ENCODE peak calls at places on chromosomes 7 and 10, in seven cellular contexts. R, M, S, H, E, F and Q are unnamed samples.

GRCh38 chr7:69827140-69827919 is 229.1 kb downstream of the AUTS2 start:
- DNase-seq in R (no peak), M (no peak), S (no peak), H (no peak), E (no peak), F (no peak), Q (no peak)

GRCh38 chr10:29037348-29038113 is 251.3 kb upstream of the LYZL1 start:
- DNase-seq in R (no peak), M (no peak), S (no peak), H (no peak), E (no peak), F (no peak), Q (no peak)

GRCh38 chr7:129949292-129950133 is 3.2 kb downstream of the UBE2H start:
- DNase-seq in R (peak), M (peak), S (peak), H (peak), E (peak), F (peak), Q (no peak)

GRCh38 chr7:33959676-33960075 is 54.3 kb downstream of the BMPER start:
- DNase-seq in R (no peak), M (no peak), S (peak), H (no peak), E (no peak), F (no peak), Q (no peak)

GRCh38 chr10:108877130-108877529 is 1046.2 kb downstream of the XPNPEP1 start:
- DNase-seq in R (peak), M (no peak), S (peak), H (no peak), E (peak), F (no peak), Q (no peak)

GRCh38 chr10:101139421-101139911 is 8.4 kb downstream of the TLX1 start:
- DNase-seq in R (peak), M (peak), S (no peak), H (peak), E (no peak), F (no peak), Q (peak)

GRCh38 chr10:33843379-33843778 is 508.9 kb upstream of the NRP1 start:
- DNase-seq in R (no peak), M (no peak), S (no peak), H (no peak), E (no peak), F (no peak), Q (no peak)

GRCh38 chr10:58467931-58468635 is 44.6 kb upstream of the BICC1 start:
- DNase-seq in R (no peak), M (no peak), S (no peak), H (no peak), E (no peak), F (no peak), Q (no peak)

GRCh38 chr7:21422747-21423146 is 5.1 kb upstream of the SP4 start:
- DNase-seq in R (no peak), M (no peak), S (no peak), H (no peak), E (no peak), F (no peak), Q (no peak)

GRCh38 chr10:49272251-49273081 is 26.5 kb upstream of the C10orf71 start:
- DNase-seq in R (peak), M (peak), S (peak), H (no peak), E (no peak), F (no peak), Q (no peak)

GRCh38 chr10:24449334-24449740 is 240.4 kb downstream of the KIAA1217 start:
- DNase-seq in R (peak), M (no peak), S (peak), H (no peak), E (no peak), F (no peak), Q (no peak)

GRCh38 chr10:125442856-125443540 is 240.0 kb downstream of the TEX36 start:
- DNase-seq in R (no peak), M (no peak), S (peak), H (no peak), E (no peak), F (no peak), Q (no peak)

GRCh38 chr7:151018421-151019129 is 5.7 kb downstream of the ATG9B start:
- DNase-seq in R (peak), M (peak), S (no peak), H (peak), E (no peak), F (no peak), Q (no peak)

GRCh38 chr10:123309740-123310139 is 155.5 kb downstream of the BUB3 start:
- DNase-seq in R (no peak), M (no peak), S (no peak), H (no peak), E (no peak), F (no peak), Q (peak)

GRCh38 chr10:26367771-26368170 is 70.4 kb upstream of the APBB1IP start:
- DNase-seq in R (peak), M (peak), S (no peak), H (peak), E (peak), F (peak), Q (no peak)

GRCh38 chr7:127879436-127879835 is 151.8 kb downstream of the LRRC4 start:
- DNase-seq in R (no peak), M (no peak), S (no peak), H (peak), E (no peak), F (peak), Q (no peak)

GRCh38 chr10:89001024-89001423 is 10.4 kb downstream of the FAS start:
- DNase-seq in R (no peak), M (no peak), S (no peak), H (no peak), E (no peak), F (no peak), Q (no peak)

GRCh38 chr7:137146012-137146455 is 197.5 kb downstream of the PTN start:
- DNase-seq in R (peak), M (no peak), S (peak), H (no peak), E (no peak), F (no peak), Q (no peak)

GRCh38 chr10:22666287-22667092 is 47.9 kb downstream of the PIP4K2A start:
- DNase-seq in R (no peak), M (no peak), S (peak), H (no peak), E (no peak), F (no peak), Q (no peak)

GRCh38 chr10:118832242-118832651 is 77.5 kb upstream of the CACUL1 start:
- DNase-seq in R (no peak), M (no peak), S (peak), H (no peak), E (no peak), F (no peak), Q (no peak)

GRCh38 chr7:21953766-21954165 is 8.1 kb upstream of the CDCA7L start:
- DNase-seq in R (peak), M (no peak), S (peak), H (no peak), E (no peak), F (no peak), Q (no peak)

GRCh38 chr10:78458983-78459638 is 425.4 kb downstream of the RPS24 start:
- DNase-seq in R (peak), M (no peak), S (peak), H (no peak), E (no peak), F (no peak), Q (no peak)

GRCh38 chr7:29459591-29459990 is 104.0 kb upstream of the PRR15 start:
- DNase-seq in R (no peak), M (no peak), S (no peak), H (peak), E (no peak), F (no peak), Q (no peak)

GRCh38 chr7:36272567-36273269 is 116.9 kb upstream of the ANLN start:
- DNase-seq in R (peak), M (no peak), S (peak), H (no peak), E (no peak), F (peak), Q (peak)

GRCh38 chr7:18821554-18821953 is 295.9 kb downstream of the TWIST1 start:
- DNase-seq in R (no peak), M (no peak), S (no peak), H (no peak), E (no peak), F (no peak), Q (no peak)
- H2AK5ac ChIP-seq in R (no peak), M (no peak), S (no peak), H (no peak), E (no peak), F (no peak), Q (no peak)

GRCh38 chr10:76124230-76124629 is 692.8 kb downstream of the LRMDA start:
- DNase-seq in R (no peak), M (no peak), S (no peak), H (no peak), E (no peak), F (no peak), Q (no peak)

GRCh38 chr10:76117949-76118348 is 686.5 kb downstream of the LRMDA start:
- DNase-seq in R (no peak), M (no peak), S (peak), H (no peak), E (no peak), F (no peak), Q (no peak)

GRCh38 chr10:76125900-76126299 is 694.5 kb downstream of the LRMDA start:
- DNase-seq in R (no peak), M (no peak), S (no peak), H (no peak), E (no peak), F (no peak), Q (no peak)

GRCh38 chr10:76119515-76119914 is 688.1 kb downstream of the LRMDA start:
- DNase-seq in R (no peak), M (no peak), S (peak), H (no peak), E (no peak), F (no peak), Q (no peak)

GRCh38 chr10:76122056-76122455 is 690.6 kb downstream of the LRMDA start:
- DNase-seq in R (no peak), M (no peak), S (no peak), H (no peak), E (no peak), F (no peak), Q (no peak)
- H2AK5ac ChIP-seq in R (no peak), M (no peak), S (no peak), H (no peak), E (no peak), F (no peak), Q (no peak)

GRCh38 chr7:111265394-111265793 is 174.5 kb downstream of the LRRN3 start:
- DNase-seq in R (no peak), M (no peak), S (no peak), H (no peak), E (no peak), F (no peak), Q (no peak)

GRCh38 chr7:111266613-111267012 is 175.7 kb downstream of the LRRN3 start:
- DNase-seq in R (peak), M (no peak), S (peak), H (peak), E (no peak), F (peak), Q (no peak)

GRCh38 chr7:111262293-111263116 is 171.6 kb downstream of the LRRN3 start:
- DNase-seq in R (no peak), M (no peak), S (no peak), H (no peak), E (no peak), F (no peak), Q (no peak)

GRCh38 chr7:111259991-111260390 is 169.1 kb downstream of the LRRN3 start:
- DNase-seq in R (peak), M (no peak), S (no peak), H (no peak), E (no peak), F (no peak), Q (no peak)

DNA sequence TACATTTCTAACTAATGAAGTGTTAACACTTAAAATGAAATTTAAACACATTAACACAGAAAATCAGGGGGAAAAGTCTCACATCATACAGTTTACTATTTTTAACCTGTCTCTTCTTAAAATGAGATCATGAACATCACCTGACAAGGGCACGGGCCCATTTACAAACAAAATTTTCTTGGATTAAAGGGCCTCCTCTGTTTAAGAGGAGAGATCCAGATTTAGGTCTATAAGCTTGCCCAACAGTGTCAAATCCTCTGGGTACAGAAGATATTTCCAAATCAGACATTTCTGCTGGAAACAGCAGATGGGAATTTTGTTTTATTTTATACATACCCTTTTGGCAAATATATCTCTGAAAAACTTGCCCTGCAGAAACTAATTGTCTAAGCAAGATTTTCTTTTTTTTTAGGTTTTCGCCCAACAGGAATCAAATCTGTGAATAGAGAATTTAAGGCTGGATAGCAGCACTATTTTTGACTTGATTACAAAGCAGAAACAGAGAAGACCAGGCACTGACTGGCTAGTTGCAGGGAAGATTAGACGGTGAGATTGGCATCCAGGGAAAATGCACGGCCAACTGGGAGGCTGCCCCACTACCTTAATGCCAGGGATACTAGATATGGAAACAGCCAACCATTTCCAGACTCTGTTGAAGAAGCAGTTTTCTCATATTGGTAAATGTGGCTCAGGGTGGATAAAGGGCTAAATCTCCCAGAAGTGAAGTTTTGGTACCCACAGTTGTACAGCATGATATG is 173.4 kb downstream of the LRRN3 start:
- DNase-seq in R (no peak), M (no peak), S (no peak), H (no peak), E (no peak), F (no peak), Q (no peak)
- H2AK5ac ChIP-seq in R (peak), M (no peak), S (no peak), H (no peak), E (no peak), F (no peak), Q (no peak)

DNA sequence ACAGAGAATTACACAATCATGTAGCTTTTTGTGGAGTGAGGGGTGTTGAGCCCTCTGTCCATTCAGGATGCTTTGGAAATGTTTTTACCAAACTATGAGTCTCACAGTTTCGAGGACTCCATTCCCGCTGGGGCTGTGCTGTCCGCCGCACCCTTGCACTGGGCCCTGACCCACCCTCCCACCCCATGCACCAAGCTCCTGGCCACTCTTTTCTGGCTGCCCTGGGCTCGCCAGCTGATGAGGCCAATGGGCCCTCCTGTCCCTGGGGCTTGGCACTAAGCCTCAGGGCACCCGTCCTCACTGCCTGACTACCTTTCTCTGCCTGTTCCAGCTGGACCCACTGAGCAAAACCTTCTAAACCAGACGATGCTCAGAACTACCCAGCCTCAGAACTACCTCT is 332.1 kb downstream of the PTPRN2 start:
- DNase-seq in R (no peak), M (no peak), S (no peak), H (no peak), E (no peak), F (no peak), Q (no peak)
- H2AK5ac ChIP-seq in R (no peak), M (no peak), S (no peak), H (no peak), E (no peak), F (no peak), Q (no peak)

DNA sequence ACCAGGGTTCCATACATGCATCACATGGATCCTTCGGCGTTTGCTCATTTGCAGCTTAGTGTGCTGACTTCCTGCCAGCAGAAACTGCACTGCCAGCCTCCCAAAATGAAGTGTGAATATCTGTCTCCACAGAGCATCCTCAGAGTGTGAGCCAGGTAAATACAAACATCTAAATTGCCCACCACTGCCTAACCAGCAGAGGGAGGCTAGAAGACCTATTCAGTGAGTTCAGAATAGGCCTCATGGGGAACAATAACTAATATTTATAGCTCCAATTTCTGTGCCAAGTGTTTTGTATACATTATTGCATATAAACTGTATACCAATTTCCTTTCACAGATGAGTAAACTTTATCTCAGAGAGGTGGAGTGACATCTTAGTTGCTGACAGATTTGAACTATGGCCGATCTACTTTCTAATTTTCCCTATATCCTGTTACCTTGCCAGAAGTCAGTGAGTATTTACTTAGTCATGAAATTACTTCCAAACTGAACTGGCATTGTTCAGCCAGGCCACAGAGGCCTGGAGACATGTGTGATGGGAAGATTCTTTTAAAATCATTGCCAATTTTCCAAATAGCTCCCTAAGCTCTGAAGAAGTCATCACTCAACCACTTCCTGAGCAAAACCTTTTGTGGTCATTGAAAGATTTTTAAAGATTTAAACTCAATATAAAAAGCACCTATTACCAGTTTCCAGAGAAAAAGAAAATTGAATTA is 926.5 kb upstream of the GHITM start:
- DNase-seq in R (no peak), M (no peak), S (no peak), H (peak), E (no peak), F (no peak), Q (no peak)
- H2AK5ac ChIP-seq in R (no peak), M (no peak), S (no peak), H (no peak), E (no peak), F (no peak), Q (no peak)

GRCh38 chr10:30617070-30617469 is 12.5 kb downstream of the LYZL2 start:
- DNase-seq in R (no peak), M (no peak), S (no peak), H (no peak), E (no peak), F (no peak), Q (no peak)
- H2AK5ac ChIP-seq in R (no peak), M (no peak), S (no peak), H (no peak), E (no peak), F (no peak), Q (no peak)

GRCh38 chr7:26441640-26442277 is 150.1 kb downstream of the SNX10 start:
- DNase-seq in R (no peak), M (no peak), S (no peak), H (peak), E (no peak), F (no peak), Q (no peak)

GRCh38 chr7:26440993-26441636 is 149.5 kb downstream of the SNX10 start:
- DNase-seq in R (no peak), M (peak), S (no peak), H (peak), E (peak), F (no peak), Q (no peak)

GRCh38 chr7:26444554-26444953 is 152.9 kb downstream of the SNX10 start:
- DNase-seq in R (no peak), M (no peak), S (no peak), H (no peak), E (no peak), F (no peak), Q (no peak)

GRCh38 chr7:26443006-26443405 is 151.3 kb downstream of the SNX10 start:
- DNase-seq in R (no peak), M (no peak), S (no peak), H (no peak), E (no peak), F (no peak), Q (no peak)

GRCh38 chr7:26443761-26444160 is 152.1 kb downstream of the SNX10 start:
- DNase-seq in R (no peak), M (no peak), S (no peak), H (peak), E (no peak), F (no peak), Q (no peak)
- H2AK5ac ChIP-seq in R (no peak), M (no peak), S (no peak), H (no peak), E (no peak), F (no peak), Q (no peak)

DNA sequence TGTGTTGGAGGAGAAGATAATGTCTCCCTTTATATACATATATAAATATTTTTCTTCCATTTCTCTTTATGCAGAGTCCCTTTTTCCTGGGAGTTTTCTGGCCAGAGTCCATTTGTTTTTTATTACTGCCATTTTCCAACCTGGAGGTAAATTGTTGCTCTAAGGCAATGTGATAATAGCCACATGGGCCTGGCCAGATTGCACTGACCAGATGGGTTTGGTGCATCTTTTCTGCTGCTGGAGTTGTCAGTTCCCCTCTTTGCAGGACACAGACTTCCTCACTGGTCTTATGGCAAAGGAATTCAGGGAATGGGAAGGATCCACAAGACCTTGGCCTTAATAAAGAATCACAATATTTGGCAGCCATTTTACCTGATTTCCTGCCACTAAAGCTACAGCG is 254.9 kb downstream of the SORCS3 start:
- DNase-seq in R (no peak), M (no peak), S (no peak), H (no peak), E (no peak), F (no peak), Q (no peak)
- H2AK5ac ChIP-seq in R (no peak), M (no peak), S (no peak), H (no peak), E (no peak), F (no peak), Q (no peak)